ENCODE peak calls at places on chromosome 13, in six cellular contexts. One of them, this sample, is unnamed.
A peak's percentile ranks its signal among the peaks of the same experiment; 100 is the strongest.

GRCh38 chr13:94988654-94989053 is 276.3 kb upstream of the SOX21 start:
- DNase-seq in NCI-H2081: no peak
- DNase-seq in GM12878: no peak
- DNase-seq in endothelial cell: no peak
- DNase-seq in putamen: no peak
- DNase-seq in cardiac muscle cell: peak; percentile 23
- DNase-seq in this sample: no peak

GRCh38 chr13:44932171-44932849 is 57.0 kb downstream of the NUFIP1 start:
- DNase-seq in NCI-H2081: no peak
- DNase-seq in GM12878: no peak
- DNase-seq in endothelial cell: no peak
- DNase-seq in putamen: no peak
- DNase-seq in cardiac muscle cell: no peak
- DNase-seq in this sample: no peak

GRCh38 chr13:95530178-95530577 is 22.3 kb upstream of the CLDN10 start:
- DNase-seq in NCI-H2081: peak; percentile 45
- DNase-seq in GM12878: no peak
- DNase-seq in endothelial cell: no peak
- DNase-seq in putamen: no peak
- DNase-seq in cardiac muscle cell: peak; percentile 63
- DNase-seq in this sample: no peak

GRCh38 chr13:113591750-113592149 is 7.2 kb downstream of the TFDP1 start:
- DNase-seq in NCI-H2081: no peak
- DNase-seq in GM12878: no peak
- DNase-seq in endothelial cell: no peak
- DNase-seq in putamen: no peak
- DNase-seq in cardiac muscle cell: no peak
- DNase-seq in this sample: no peak

GRCh38 chr13:91572439-91572838 is 174.0 kb downstream of the GPC5 start:
- DNase-seq in NCI-H2081: no peak
- DNase-seq in GM12878: no peak
- DNase-seq in endothelial cell: no peak
- DNase-seq in putamen: no peak
- DNase-seq in cardiac muscle cell: no peak
- DNase-seq in this sample: no peak

GRCh38 chr13:65264066-65264465 is 1966.1 kb downstream of the PCDH9 start:
- DNase-seq in NCI-H2081: no peak
- DNase-seq in GM12878: no peak
- DNase-seq in endothelial cell: no peak
- DNase-seq in putamen: no peak
- DNase-seq in cardiac muscle cell: no peak
- DNase-seq in this sample: no peak

GRCh38 chr13:107834717-107835116 is 380.6 kb downstream of the LIG4 start:
- DNase-seq in NCI-H2081: no peak
- DNase-seq in GM12878: no peak
- DNase-seq in endothelial cell: no peak
- DNase-seq in putamen: no peak
- DNase-seq in cardiac muscle cell: peak; percentile 11
- DNase-seq in this sample: no peak

GRCh38 chr13:25406377-25406776 is 34.6 kb downstream of the ATP8A2 start:
- DNase-seq in NCI-H2081: peak; percentile 48
- DNase-seq in GM12878: no peak
- DNase-seq in endothelial cell: peak; percentile 12
- DNase-seq in putamen: no peak
- DNase-seq in cardiac muscle cell: no peak
- DNase-seq in this sample: no peak

GRCh38 chr13:50810468-50810867 is 33.0 kb downstream of the DLEU7 start:
- DNase-seq in NCI-H2081: no peak
- DNase-seq in GM12878: no peak
- DNase-seq in endothelial cell: no peak
- DNase-seq in putamen: no peak
- DNase-seq in cardiac muscle cell: no peak
- DNase-seq in this sample: no peak

GRCh38 chr13:49026851-49027250 is 51.1 kb downstream of the FNDC3A start:
- DNase-seq in NCI-H2081: no peak
- DNase-seq in GM12878: no peak
- DNase-seq in endothelial cell: no peak
- DNase-seq in putamen: no peak
- DNase-seq in cardiac muscle cell: no peak
- DNase-seq in this sample: no peak

This sample was measured in CMK.